ENCODE peak calls at places on chromosomes 13 and 19, in nine cellular contexts. O, X, Z, E, R, A, L, F and M are unnamed samples.

GRCh38 chr13:74173822-74174221 is 39.6 kb upstream of the KLF12 start:
- DNase-seq in O (no peak), X (no peak), Z (no peak), E (no peak), R (no peak), A (no peak), L (no peak), F (no peak), M (no peak)

GRCh38 chr19:38093587-38093986 is 130.4 kb downstream of the DPF1 start:
- DNase-seq in O (no peak), X (no peak), Z (no peak), E (no peak), R (no peak), A (no peak), L (peak; percentile 22), F (no peak), M (no peak)

GRCh38 chr13:30816733-30817132 is 81.4 kb downstream of the ALOX5AP start:
- DNase-seq in O (no peak), X (no peak), Z (no peak), E (no peak), R (no peak), A (peak; percentile 58), L (no peak), F (no peak), M (no peak)

GRCh38 chr13:36130542-36131214 is 504 bp downstream of the DCLK1 start:
- DNase-seq in O (no peak), X (no peak), Z (peak; percentile 69), E (peak; percentile 35), R (peak; percentile 61), A (no peak), L (no peak), F (peak; percentile 77), M (peak; percentile 68)

GRCh38 chr13:76522083-76522755 is 364.0 kb downstream of the KCTD12 start:
- DNase-seq in O (no peak), X (no peak), Z (no peak), E (peak; percentile 82), R (peak; percentile 83), A (peak; percentile 43), L (no peak), F (peak; percentile 49), M (no peak)

GRCh38 chr19:16001481-16002312 is 52.9 kb downstream of the OR10H4 start:
- DNase-seq in O (no peak), X (no peak), Z (peak; percentile 64), E (peak; percentile 86), R (no peak), A (peak; percentile 77), L (no peak), F (no peak), M (peak; percentile 50)

GRCh38 chr13:53310786-53311185 is 282.2 kb downstream of the OLFM4 start:
- DNase-seq in O (no peak), X (no peak), Z (no peak), E (no peak), R (no peak), A (no peak), L (no peak), F (no peak), M (no peak)

GRCh38 chr13:103859952-103860351 is 793.7 kb upstream of the SLC10A2 start:
- DNase-seq in O (no peak), X (no peak), Z (no peak), E (no peak), R (no peak), A (no peak), L (no peak), F (no peak), M (no peak)

GRCh38 chr19:6018786-6019185 is 40.8 kb upstream of the RANBP3 start:
- DNase-seq in O (peak; percentile 31), X (no peak), Z (no peak), E (no peak), R (peak; percentile 83), A (no peak), L (no peak), F (peak; percentile 82), M (no peak)

GRCh38 chr19:40229484-40229883 is 3.0 kb upstream of the CCNP start:
- DNase-seq in O (no peak), X (no peak), Z (no peak), E (peak; percentile 37), R (no peak), A (no peak), L (no peak), F (no peak), M (no peak)

GRCh38 chr19:4061178-4061682 is 5.5 kb downstream of the ZBTB7A start:
- DNase-seq in O (no peak), X (peak; percentile 97), Z (peak; percentile 91), E (peak; percentile 55), R (peak; percentile 73), A (no peak), L (no peak), F (peak; percentile 60), M (no peak)

GRCh38 chr19:56732974-56733373 is 61.4 kb upstream of the ZNF835 start:
- DNase-seq in O (peak; percentile 23), X (no peak), Z (no peak), E (no peak), R (no peak), A (no peak), L (no peak), F (no peak), M (no peak)

GRCh38 chr13:46469064-46469463 is 82.0 kb upstream of the RUBCNL start:
- DNase-seq in O (no peak), X (no peak), Z (no peak), E (peak; percentile 86), R (no peak), A (peak; percentile 65), L (no peak), F (no peak), M (no peak)

GRCh38 chr19:31470229-31470939 is 121.1 kb upstream of the TSHZ3 start:
- DNase-seq in O (no peak), X (no peak), Z (no peak), E (no peak), R (no peak), A (no peak), L (no peak), F (no peak), M (peak; percentile 29)

GRCh38 chr13:58048670-58049069 is 417.1 kb downstream of the PCDH17 start:
- DNase-seq in O (no peak), X (no peak), Z (no peak), E (no peak), R (no peak), A (no peak), L (no peak), F (no peak), M (no peak)

GRCh38 chr13:87779451-87779850 is 108.3 kb downstream of the SLITRK5 start:
- DNase-seq in O (no peak), X (no peak), Z (no peak), E (no peak), R (no peak), A (no peak), L (no peak), F (no peak), M (no peak)

DNA sequence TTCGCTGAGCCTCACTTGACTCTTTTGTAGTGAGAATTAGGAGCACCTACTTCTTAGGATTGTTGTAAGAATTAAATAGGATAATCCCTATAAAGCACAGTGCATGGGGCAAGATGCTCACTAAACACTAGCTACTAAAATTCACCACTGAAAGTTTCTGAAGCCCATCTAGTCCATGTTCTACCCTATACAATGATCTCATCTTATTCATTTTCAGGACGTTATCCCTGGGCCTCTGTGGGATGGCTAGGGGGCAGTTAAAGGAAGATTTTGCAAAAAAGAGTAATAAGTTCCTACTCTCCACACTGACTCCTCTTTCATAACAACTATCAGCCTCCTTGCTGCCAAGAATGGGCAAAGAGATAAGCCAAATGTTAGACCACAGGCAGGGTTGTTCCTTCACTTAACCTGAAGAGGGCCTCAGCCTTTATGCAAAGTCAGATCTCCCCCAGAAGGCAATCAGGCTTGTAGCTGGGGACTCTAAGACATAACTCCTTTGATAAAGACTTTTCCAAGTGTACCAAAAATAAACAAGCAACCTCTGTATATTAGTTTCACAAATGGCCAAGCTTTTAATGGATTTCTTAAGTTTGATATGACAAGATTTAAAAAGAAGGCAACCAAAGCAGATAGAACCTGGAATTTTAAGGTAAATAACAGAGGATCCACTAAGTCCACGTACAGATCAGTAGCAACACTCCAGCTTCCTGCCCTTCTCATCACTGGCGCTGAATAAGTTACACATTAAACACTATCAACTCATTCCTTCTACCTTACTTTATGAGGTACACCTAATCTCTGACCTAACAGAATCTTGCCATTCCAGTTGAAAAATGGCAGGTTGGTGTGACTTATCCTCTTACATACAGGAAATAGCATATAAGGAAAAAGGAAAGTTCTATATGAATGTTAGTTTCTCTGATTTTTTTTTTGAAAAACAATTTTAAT is 44.4 kb downstream of the ELF1 start:
- DNase-seq in O (peak; percentile 6), X (no peak), Z (no peak), E (peak; percentile 83), R (peak; percentile 35), A (peak; percentile 84), L (no peak), F (peak; percentile 78), M (no peak)
- TF ChIP-seq CTCF in O (peak; percentile 40), X (no peak), Z (no peak), E (peak; percentile 68), R (peak; percentile 69), A (peak; percentile 73), L (peak; percentile 39), F (peak; percentile 69), M (peak; percentile 66)

GRCh38 chr19:49665301-49666119 is at the start of the genes BCL2L12 and IRF3:
- DNase-seq in O (peak; percentile 99), X (peak; percentile 98), Z (peak; percentile 98), E (peak; percentile 97), R (peak; percentile 94), A (peak; percentile 97), L (peak; percentile 94), F (peak; percentile 98), M (peak; percentile 97)

GRCh38 chr19:49664171-49665070 is 1.2 kb downstream of the IRF3 start:
- DNase-seq in O (peak; percentile 97), X (peak; percentile 95), Z (peak; percentile 94), E (peak; percentile 65), R (peak; percentile 96), A (peak; percentile 78), L (peak; percentile 94), F (peak; percentile 98), M (peak; percentile 88)

GRCh38 chr19:49663224-49663623 is 2.4 kb downstream of the IRF3 start:
- DNase-seq in O (no peak), X (no peak), Z (no peak), E (no peak), R (no peak), A (no peak), L (no peak), F (no peak), M (no peak)

GRCh38 chr19:49667473-49667872 is 1.7 kb downstream of the BCL2L12 start:
- DNase-seq in O (no peak), X (no peak), Z (no peak), E (no peak), R (no peak), A (no peak), L (no peak), F (no peak), M (no peak)

GRCh38 chr19:49666120-49666444 is 349 bp downstream of the BCL2L12 start:
- DNase-seq in O (no peak), X (no peak), Z (no peak), E (no peak), R (no peak), A (no peak), L (no peak), F (peak; percentile 88), M (no peak)
- TF ChIP-seq CTCF in O (no peak), X (no peak), Z (no peak), E (no peak), R (peak; percentile 30), A (no peak), L (no peak), F (no peak), M (peak; percentile 51)

GRCh38 chr13:29707876-29708543 is 112.5 kb upstream of the SLC7A1 start:
- DNase-seq in O (no peak), X (peak; percentile 43), Z (no peak), E (peak; percentile 62), R (peak; percentile 86), A (peak; percentile 58), L (no peak), F (peak; percentile 90), M (no peak)
- TF ChIP-seq CTCF in O (peak; percentile 25), X (no peak), Z (peak; percentile 9), E (peak; percentile 82), R (peak; percentile 90), A (peak; percentile 83), L (peak; percentile 51), F (peak; percentile 92), M (peak; percentile 63)

GRCh38 chr13:33016414-33017409 is at the start of gene KL:
- DNase-seq in O (peak; percentile 47), X (peak; percentile 61), Z (no peak), E (no peak), R (peak; percentile 54), A (no peak), L (no peak), F (peak; percentile 63), M (no peak)
- TF ChIP-seq CTCF in O (no peak), X (no peak), Z (no peak), E (no peak), R (no peak), A (no peak), L (no peak), F (no peak), M (no peak)